ENCODE peak calls at places on chromosomes 13 and 19, in five cellular contexts. One of them, this sample, is unnamed.
A peak's percentile ranks its signal among the peaks of the same experiment; 100 is the strongest.

GRCh38 chr13:34155931-34156607 is 338.1 kb downstream of the RFC3 start:
- DNase-seq in heart right ventricle: no peak
- DNase-seq in lower leg skin: no peak
- DNase-seq in WTC11: no peak
- DNase-seq in AG04450: no peak
- DNase-seq in this sample: no peak

GRCh38 chr19:47106819-47107200 is 6.8 kb downstream of the ZC3H4 start:
- DNase-seq in heart right ventricle: no peak
- DNase-seq in lower leg skin: no peak
- DNase-seq in WTC11: no peak
- DNase-seq in AG04450: no peak
- DNase-seq in this sample: no peak

GRCh38 chr19:11737964-11738745 is 591 bp downstream of the ZNF823 start:
- DNase-seq in heart right ventricle: peak; percentile 31
- DNase-seq in lower leg skin: peak; percentile 26
- DNase-seq in WTC11: peak; percentile 50
- DNase-seq in AG04450: no peak
- DNase-seq in this sample: peak; percentile 70

GRCh38 chr19:7868326-7868670 is 5.9 kb downstream of the PRR36 start:
- DNase-seq in heart right ventricle: no peak
- DNase-seq in lower leg skin: no peak
- DNase-seq in WTC11: no peak
- DNase-seq in AG04450: no peak
- DNase-seq in this sample: no peak

GRCh38 chr19:3655402-3656072 is 28.9 kb upstream of the CACTIN start:
- DNase-seq in heart right ventricle: no peak
- DNase-seq in lower leg skin: no peak
- DNase-seq in WTC11: no peak
- DNase-seq in AG04450: peak; percentile 87
- DNase-seq in this sample: no peak

GRCh38 chr19:31555634-31556215 is 206.5 kb upstream of the TSHZ3 start:
- DNase-seq in heart right ventricle: no peak
- DNase-seq in lower leg skin: no peak
- DNase-seq in WTC11: no peak
- DNase-seq in AG04450: no peak
- DNase-seq in this sample: no peak

GRCh38 chr13:39273953-39274352 is 235.7 kb downstream of the NHLRC3 start:
- DNase-seq in heart right ventricle: no peak
- DNase-seq in lower leg skin: no peak
- DNase-seq in WTC11: peak; percentile 15
- DNase-seq in AG04450: no peak
- DNase-seq in this sample: no peak

GRCh38 chr13:32905864-32906180 is 110.4 kb upstream of the KL start:
- DNase-seq in heart right ventricle: no peak
- DNase-seq in lower leg skin: no peak
- DNase-seq in WTC11: no peak
- DNase-seq in AG04450: no peak
- DNase-seq in this sample: no peak

GRCh38 chr13:68078874-68079273 is 848.7 kb upstream of the PCDH9 start:
- DNase-seq in heart right ventricle: no peak
- DNase-seq in lower leg skin: no peak
- DNase-seq in WTC11: no peak
- DNase-seq in AG04450: no peak
- DNase-seq in this sample: no peak

GRCh38 chr13:35764359-35765015 is 288.0 kb upstream of the MAB21L1 start:
- DNase-seq in heart right ventricle: no peak
- DNase-seq in lower leg skin: no peak
- DNase-seq in WTC11: no peak
- DNase-seq in AG04450: no peak
- DNase-seq in this sample: no peak

GRCh38 chr19:18205180-18205915 is 1.5 kb upstream of the RAB3A start:
- DNase-seq in heart right ventricle: peak; percentile 83
- DNase-seq in lower leg skin: peak; percentile 80
- DNase-seq in WTC11: peak; percentile 68
- DNase-seq in AG04450: peak; percentile 58
- DNase-seq in this sample: peak; percentile 66

GRCh38 chr19:42494321-42494720 is 34.0 kb downstream of the CEACAM1 start:
- DNase-seq in heart right ventricle: no peak
- DNase-seq in lower leg skin: no peak
- DNase-seq in WTC11: no peak
- DNase-seq in AG04450: no peak
- DNase-seq in this sample: no peak

GRCh38 chr19:50204811-50205675 is 1.6 kb downstream of the MYH14 start:
- DNase-seq in heart right ventricle: peak; percentile 71
- DNase-seq in lower leg skin: peak; percentile 31
- DNase-seq in WTC11: peak; percentile 96
- DNase-seq in AG04450: no peak
- DNase-seq in this sample: peak; percentile 83

GRCh38 chr13:107374038-107374437 is 806.1 kb upstream of the ARGLU1 start:
- DNase-seq in heart right ventricle: no peak
- DNase-seq in lower leg skin: no peak
- DNase-seq in WTC11: no peak
- DNase-seq in AG04450: no peak
- DNase-seq in this sample: no peak

GRCh38 chr19:35257113-35257461 is 8.3 kb downstream of the LSR start:
- DNase-seq in heart right ventricle: no peak
- DNase-seq in lower leg skin: no peak
- DNase-seq in WTC11: peak; percentile 5
- DNase-seq in AG04450: no peak
- DNase-seq in this sample: peak; percentile 22

GRCh38 chr13:51804295-51805172 is 571 bp upstream of the DHRS12 start:
- DNase-seq in heart right ventricle: no peak
- DNase-seq in lower leg skin: no peak
- DNase-seq in WTC11: no peak
- DNase-seq in AG04450: no peak
- DNase-seq in this sample: no peak

GRCh38 chr13:33355470-33355869 is 69.9 kb upstream of the STARD13 start:
- DNase-seq in heart right ventricle: no peak
- DNase-seq in lower leg skin: peak; percentile 45
- DNase-seq in WTC11: no peak
- DNase-seq in AG04450: no peak
- DNase-seq in this sample: no peak

GRCh38 chr13:66114127-66114526 is 1116.0 kb downstream of the PCDH9 start:
- DNase-seq in heart right ventricle: no peak
- DNase-seq in lower leg skin: no peak
- DNase-seq in WTC11: no peak
- DNase-seq in AG04450: no peak
- DNase-seq in this sample: no peak

GRCh38 chr13:113967206-113967720 is 6.6 kb downstream of the C13orf46 start:
- DNase-seq in heart right ventricle: no peak
- DNase-seq in lower leg skin: no peak
- DNase-seq in WTC11: no peak
- DNase-seq in AG04450: no peak
- DNase-seq in this sample: no peak
- TF ChIP-seq CTCF in heart right ventricle: no peak
- TF ChIP-seq CTCF in lower leg skin: no peak
- TF ChIP-seq CTCF in WTC11: no peak
- TF ChIP-seq CTCF in AG04450: no peak
- TF ChIP-seq CTCF in this sample: no peak

DNA sequence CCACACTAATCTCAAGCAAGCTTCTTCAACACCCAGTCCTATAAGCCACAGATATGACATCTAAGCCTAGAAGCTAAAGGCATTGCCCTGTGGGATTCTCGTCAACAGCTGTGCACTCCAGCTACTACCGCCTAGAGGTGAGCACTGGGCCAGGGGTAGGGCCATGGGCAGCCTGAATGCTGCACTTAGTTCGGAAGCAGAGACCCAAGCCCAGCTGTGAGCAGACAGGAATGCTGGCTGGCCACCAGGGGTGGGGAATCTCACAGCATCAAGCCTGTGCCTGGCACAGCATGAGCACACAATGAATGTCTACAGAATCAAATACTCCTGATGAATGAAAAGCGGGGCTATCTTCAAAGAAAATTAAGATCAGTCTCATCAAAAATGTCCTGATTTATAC is 167.5 kb upstream of the UBL3 start:
- DNase-seq in heart right ventricle: no peak
- DNase-seq in lower leg skin: no peak
- DNase-seq in WTC11: peak; percentile 51
- DNase-seq in AG04450: no peak
- DNase-seq in this sample: no peak
- TF ChIP-seq CTCF in heart right ventricle: no peak
- TF ChIP-seq CTCF in lower leg skin: no peak
- TF ChIP-seq CTCF in WTC11: no peak
- TF ChIP-seq CTCF in AG04450: no peak
- TF ChIP-seq CTCF in this sample: no peak

GRCh38 chr13:99198630-99199029 is 2.0 kb upstream of the UBAC2 start:
- DNase-seq in heart right ventricle: no peak
- DNase-seq in lower leg skin: peak; percentile 11
- DNase-seq in WTC11: no peak
- DNase-seq in AG04450: no peak
- DNase-seq in this sample: no peak

GRCh38 chr13:99199541-99200432 is 867 bp upstream of the UBAC2 start:
- DNase-seq in heart right ventricle: no peak
- DNase-seq in lower leg skin: no peak
- DNase-seq in WTC11: no peak
- DNase-seq in AG04450: no peak
- DNase-seq in this sample: no peak

GRCh38 chr13:99197257-99197651 is 3.4 kb upstream of the UBAC2 start:
- DNase-seq in heart right ventricle: no peak
- DNase-seq in lower leg skin: peak; percentile 14
- DNase-seq in WTC11: no peak
- DNase-seq in AG04450: no peak
- DNase-seq in this sample: no peak

GRCh38 chr13:99193152-99193551 is 7.5 kb upstream of the UBAC2 start:
- DNase-seq in heart right ventricle: no peak
- DNase-seq in lower leg skin: peak; percentile 12
- DNase-seq in WTC11: no peak
- DNase-seq in AG04450: no peak
- DNase-seq in this sample: no peak

GRCh38 chr13:99196466-99197256 is 4.0 kb upstream of the UBAC2 start:
- DNase-seq in heart right ventricle: no peak
- DNase-seq in lower leg skin: peak; percentile 9
- DNase-seq in WTC11: no peak
- DNase-seq in AG04450: no peak
- DNase-seq in this sample: no peak
- TF ChIP-seq CTCF in heart right ventricle: no peak
- TF ChIP-seq CTCF in lower leg skin: no peak
- TF ChIP-seq CTCF in WTC11: no peak
- TF ChIP-seq CTCF in AG04450: peak; percentile 21
- TF ChIP-seq CTCF in this sample: no peak

GRCh38 chr13:100689191-100689590 is 14.6 kb upstream of the TMTC4 start:
- DNase-seq in heart right ventricle: no peak
- DNase-seq in lower leg skin: no peak
- DNase-seq in WTC11: no peak
- DNase-seq in AG04450: no peak
- DNase-seq in this sample: no peak
- TF ChIP-seq CTCF in heart right ventricle: no peak
- TF ChIP-seq CTCF in lower leg skin: no peak
- TF ChIP-seq CTCF in WTC11: no peak
- TF ChIP-seq CTCF in AG04450: no peak
- TF ChIP-seq CTCF in this sample: no peak

This sample was measured in lung.